ENCODE peak calls at places on chromosomes 1 and 21, in seven cellular contexts. J is NCI-H1417; U is left colon; G is NCI-H1436; E is heart left ventricle; B is dorsolateral prefrontal cortex; R is stimulated activated naive CD4-positive, alpha-beta T cell. N is an unnamed sample.
A peak's percentile ranks its signal among the peaks of the same experiment; 100 is the strongest.

GRCh38 chr1:21592086-21592865 is 76.9 kb downstream of the RAP1GAP start:
- DNase-seq in J (peak; percentile 13), U (no peak), G (no peak), E (no peak), B (no peak), R (no peak), N (no peak)

GRCh38 chr1:71196685-71197084 is 115.8 kb upstream of the ZRANB2 start:
- DNase-seq in J (peak; percentile 67), U (no peak), G (peak; percentile 29), E (no peak), B (no peak), R (no peak), N (no peak)

GRCh38 chr1:112172294-112172882 is 182.9 kb upstream of the KCND3 start:
- DNase-seq in J (no peak), U (peak; percentile 26), G (no peak), E (peak; percentile 41), B (no peak), R (no peak), N (no peak)

GRCh38 chr1:21449906-21450305 is 10.0 kb downstream of the NBPF3 start:
- DNase-seq in J (no peak), U (no peak), G (no peak), E (no peak), B (no peak), R (no peak), N (no peak)

GRCh38 chr1:9247894-9248293 is 13.3 kb downstream of the H6PD start:
- DNase-seq in J (no peak), U (no peak), G (no peak), E (peak; percentile 33), B (peak; percentile 54), R (no peak), N (no peak)

GRCh38 chr1:15305366-15305765 is 58.3 kb downstream of the FHAD1 start:
- DNase-seq in J (no peak), U (no peak), G (no peak), E (no peak), B (no peak), R (no peak), N (no peak)

GRCh38 chr1:56676571-56677035 is 31.5 kb downstream of the PRKAA2 start:
- DNase-seq in J (no peak), U (no peak), G (no peak), E (no peak), B (no peak), R (no peak), N (no peak)

GRCh38 chr1:58572691-58573090 is 4.4 kb downstream of the TACSTD2 start:
- DNase-seq in J (no peak), U (no peak), G (no peak), E (no peak), B (no peak), R (no peak), N (no peak)

GRCh38 chr21:42633858-42634257 is 19.6 kb upstream of the PDE9A start:
- DNase-seq in J (no peak), U (no peak), G (no peak), E (no peak), B (no peak), R (no peak), N (no peak)

GRCh38 chr1:159000627-159001026 is 9.1 kb upstream of the IFI16 start:
- DNase-seq in J (no peak), U (peak; percentile 55), G (no peak), E (peak; percentile 87), B (peak; percentile 67), R (no peak), N (no peak)

GRCh38 chr1:86828024-86828423 is 85.9 kb downstream of the SELENOF start:
- DNase-seq in J (no peak), U (no peak), G (no peak), E (no peak), B (no peak), R (no peak), N (no peak)

GRCh38 chr1:104593418-104594187 is 843.9 kb downstream of the AMY1C start:
- DNase-seq in J (no peak), U (no peak), G (no peak), E (no peak), B (no peak), R (no peak), N (no peak)

GRCh38 chr1:231192620-231193163 is 30.8 kb downstream of the TRIM67 start:
- DNase-seq in J (peak; percentile 12), U (peak; percentile 47), G (no peak), E (peak; percentile 72), B (peak; percentile 41), R (no peak), N (no peak)

GRCh38 chr1:91680556-91680955 is 179.9 kb downstream of the CDC7 start:
- DNase-seq in J (peak; percentile 25), U (no peak), G (no peak), E (no peak), B (no peak), R (no peak), N (no peak)

GRCh38 chr1:239831577-239832355 is 259.9 kb upstream of the FMN2 start:
- DNase-seq in J (peak; percentile 11), U (no peak), G (no peak), E (no peak), B (no peak), R (no peak), N (no peak)

GRCh38 chr1:238677567-238677966 is 708.8 kb upstream of the CHRM3 start:
- DNase-seq in J (no peak), U (no peak), G (no peak), E (no peak), B (no peak), R (no peak), N (no peak)

GRCh38 chr1:57124768-57125446 is 159.1 kb upstream of the C8B start:
- DNase-seq in J (no peak), U (no peak), G (no peak), E (no peak), B (no peak), R (no peak), N (no peak)

GRCh38 chr1:147169171-147169570 is 3.1 kb downstream of the PRKAB2 start:
- DNase-seq in J (no peak), U (no peak), G (no peak), E (no peak), B (no peak), R (no peak), N (no peak)

GRCh38 chr1:8365661-8366362 is 47.9 kb downstream of the SLC45A1 start:
- DNase-seq in J (no peak), U (no peak), G (no peak), E (no peak), B (no peak), R (no peak), N (no peak)

GRCh38 chr21:36960676-36961284 is 5.7 kb downstream of the HLCS start:
- DNase-seq in J (no peak), U (no peak), G (no peak), E (no peak), B (no peak), R (no peak), N (no peak)

GRCh38 chr1:111334169-111334568 is 43.5 kb downstream of the CHIA start:
- DNase-seq in J (peak; percentile 46), U (peak; percentile 23), G (no peak), E (peak; percentile 32), B (no peak), R (peak; percentile 37), N (peak; percentile 6)

GRCh38 chr1:212752934-212753497 is 38.6 kb downstream of the NSL1 start:
- DNase-seq in J (peak; percentile 68), U (no peak), G (no peak), E (no peak), B (no peak), R (no peak), N (no peak)

GRCh38 chr1:181538836-181539235 is 55.5 kb downstream of the CACNA1E start:
- DNase-seq in J (no peak), U (no peak), G (no peak), E (no peak), B (no peak), R (no peak), N (no peak)

GRCh38 chr1:35030338-35031102 is 1.2 kb downstream of the ZMYM6 start:
- DNase-seq in J (no peak), U (no peak), G (no peak), E (no peak), B (no peak), R (no peak), N (no peak)

GRCh38 chr1:231027136-231027925 is 12.7 kb downstream of the FAM89A start:
- DNase-seq in J (no peak), U (no peak), G (no peak), E (no peak), B (no peak), R (no peak), N (no peak)

GRCh38 chr1:160623860-160624259 is 23.0 kb downstream of the SLAMF1 start:
- DNase-seq in J (no peak), U (no peak), G (no peak), E (no peak), B (no peak), R (no peak), N (no peak)

GRCh38 chr1:168155910-168156309 is 19.2 kb upstream of the GPR161 start:
- DNase-seq in J (no peak), U (no peak), G (no peak), E (no peak), B (no peak), R (no peak), N (no peak)